ENCODE peak calls at places on chromosomes 16 and 17, in four cellular contexts. One of them, this sample, is unnamed.

GRCh38 chr16:86953631-86954465 is 363.3 kb downstream of the C16orf95 start:
- DNase-seq in CD8-positive, alpha-beta T cell: no peak
- DNase-seq in H9: peak; percentile 55
- DNase-seq in omental fat pad: no peak
- DNase-seq in this sample: no peak

GRCh38 chr17:38925263-38925995 is at the start of gene LASP1NB:
- DNase-seq in CD8-positive, alpha-beta T cell: peak; percentile 62
- DNase-seq in H9: peak; percentile 89
- DNase-seq in omental fat pad: no peak
- DNase-seq in this sample: no peak

GRCh38 chr17:45334231-45334630 is 17.4 kb upstream of the MAP3K14 start:
- DNase-seq in CD8-positive, alpha-beta T cell: no peak
- DNase-seq in H9: peak; percentile 24
- DNase-seq in omental fat pad: no peak
- DNase-seq in this sample: no peak

GRCh38 chr16:82082543-82083244 is 47.6 kb downstream of the HSD17B2 start:
- DNase-seq in CD8-positive, alpha-beta T cell: no peak
- DNase-seq in H9: no peak
- DNase-seq in omental fat pad: no peak
- DNase-seq in this sample: no peak

GRCh38 chr16:56341656-56342397 is 83.5 kb downstream of the AMFR start:
- DNase-seq in CD8-positive, alpha-beta T cell: no peak
- DNase-seq in H9: no peak
- DNase-seq in omental fat pad: no peak
- DNase-seq in this sample: no peak

GRCh38 chr17:49240619-49241018 is 10.0 kb upstream of the PHOSPHO1 start:
- DNase-seq in CD8-positive, alpha-beta T cell: no peak
- DNase-seq in H9: no peak
- DNase-seq in omental fat pad: no peak
- DNase-seq in this sample: no peak

GRCh38 chr16:4691666-4692412 is 1.5 kb upstream of the NUDT16L1 start:
- DNase-seq in CD8-positive, alpha-beta T cell: no peak
- DNase-seq in H9: no peak
- DNase-seq in omental fat pad: no peak
- DNase-seq in this sample: no peak

GRCh38 chr17:79897243-79898063 is 58.2 kb upstream of the CBX4 start:
- DNase-seq in CD8-positive, alpha-beta T cell: no peak
- DNase-seq in H9: no peak
- DNase-seq in omental fat pad: no peak
- DNase-seq in this sample: no peak

GRCh38 chr16:3608069-3608468 is 3.3 kb downstream of the SLX4 start:
- DNase-seq in CD8-positive, alpha-beta T cell: no peak
- DNase-seq in H9: no peak
- DNase-seq in omental fat pad: no peak
- DNase-seq in this sample: no peak

GRCh38 chr16:22183901-22184614 is 21.8 kb downstream of the SDR42E2 start:
- DNase-seq in CD8-positive, alpha-beta T cell: no peak
- DNase-seq in H9: peak; percentile 61
- DNase-seq in omental fat pad: no peak
- DNase-seq in this sample: no peak

GRCh38 chr17:45170976-45171337 is 9.3 kb downstream of the HEXIM2 start:
- DNase-seq in CD8-positive, alpha-beta T cell: no peak
- DNase-seq in H9: peak; percentile 38
- DNase-seq in omental fat pad: no peak
- DNase-seq in this sample: no peak

GRCh38 chr16:13064821-13065220 is 163.4 kb downstream of the SHISA9 start:
- DNase-seq in CD8-positive, alpha-beta T cell: no peak
- DNase-seq in H9: no peak
- DNase-seq in omental fat pad: no peak
- DNase-seq in this sample: no peak

GRCh38 chr17:50594040-50594618 is 33.6 kb downstream of the CACNA1G start:
- DNase-seq in CD8-positive, alpha-beta T cell: no peak
- DNase-seq in H9: no peak
- DNase-seq in omental fat pad: no peak
- DNase-seq in this sample: no peak

GRCh38 chr17:28379814-28380571 is 8.5 kb downstream of the SARM1 start:
- DNase-seq in CD8-positive, alpha-beta T cell: no peak
- DNase-seq in H9: no peak
- DNase-seq in omental fat pad: no peak
- DNase-seq in this sample: no peak

GRCh38 chr17:78737332-78737731 is 44.7 kb downstream of the CYTH1 start:
- DNase-seq in CD8-positive, alpha-beta T cell: no peak
- DNase-seq in H9: no peak
- DNase-seq in omental fat pad: no peak
- DNase-seq in this sample: no peak

GRCh38 chr16:75837681-75838080 is 111.4 kb upstream of the CPHXL start:
- DNase-seq in CD8-positive, alpha-beta T cell: no peak
- DNase-seq in H9: no peak
- DNase-seq in omental fat pad: no peak
- DNase-seq in this sample: no peak

GRCh38 chr16:23245268-23245667 is 56.8 kb upstream of the SCNN1B start:
- DNase-seq in CD8-positive, alpha-beta T cell: no peak
- DNase-seq in H9: no peak
- DNase-seq in omental fat pad: no peak
- DNase-seq in this sample: no peak